ENCODE peak calls at places on chromosomes 7 and 10, in six cellular contexts. H is GM23248, D is hepatocyte, M is NCI-H524 treated with DMSO at 0.1 percent for 48 hours, L is OCI-LY7, X is cardiac fibroblast. R is an unnamed sample.

GRCh38 chr10:125094826-125095225 is 65.5 kb downstream of the CTBP2 start:
- DNase-seq in H (peak), D (no peak), M (no peak), L (no peak), X (peak), R (no peak)

GRCh38 chr7:80224416-80224815 is 89.8 kb downstream of the GNAI1 start:
- DNase-seq in H (no peak), D (no peak), M (no peak), L (no peak), X (no peak), R (no peak)

GRCh38 chr10:60801538-60801937 is 23.3 kb downstream of the CDK1 start:
- DNase-seq in H (no peak), D (no peak), M (no peak), L (no peak), X (no peak), R (no peak)

GRCh38 chr7:87447251-87447650 is 28.2 kb downstream of the ABCB4 start:
- DNase-seq in H (peak), D (no peak), M (no peak), L (no peak), X (no peak), R (no peak)

GRCh38 chr7:82624337-82624736 is 180.8 kb upstream of the CACNA2D1 start:
- DNase-seq in H (peak), D (no peak), M (no peak), L (no peak), X (peak), R (no peak)

GRCh38 chr7:10939237-10939910 is 34.3 kb upstream of the PHF14 start:
- DNase-seq in H (peak), D (no peak), M (no peak), L (peak), X (no peak), R (peak)

GRCh38 chr10:12543589-12543988 is 194.2 kb downstream of the CAMK1D start:
- DNase-seq in H (no peak), D (no peak), M (no peak), L (no peak), X (no peak), R (no peak)

GRCh38 chr7:123727071-123727837 is 21.5 kb downstream of the WASL start:
- DNase-seq in H (peak), D (peak), M (no peak), L (no peak), X (peak), R (no peak)

GRCh38 chr7:50477640-50478039 is 27.5 kb upstream of the FIGNL1 start:
- DNase-seq in H (no peak), D (peak), M (no peak), L (no peak), X (no peak), R (peak)

GRCh38 chr7:84194484-84195260 is at the start of gene SEMA3A:
- DNase-seq in H (peak), D (peak), M (peak), L (no peak), X (peak), R (peak)

GRCh38 chr7:93574269-93574645 is 267 bp downstream of the CALCR start:
- DNase-seq in H (no peak), D (no peak), M (no peak), L (no peak), X (no peak), R (no peak)

GRCh38 chr10:508726-509125 is 180.7 kb downstream of the DIP2C start:
- DNase-seq in H (no peak), D (no peak), M (no peak), L (no peak), X (no peak), R (no peak)

GRCh38 chr7:43112941-43113621 is 634 bp downstream of the HECW1 start:
- DNase-seq in H (peak), D (peak), M (no peak), L (no peak), X (peak), R (no peak)

GRCh38 chr7:19754521-19755116 is 18.8 kb downstream of the TMEM196 start:
- DNase-seq in H (peak), D (peak), M (peak), L (peak), X (peak), R (peak)

GRCh38 chr7:1666251-1666778 is 3.8 kb upstream of the ELFN1 start:
- DNase-seq in H (peak), D (peak), M (no peak), L (no peak), X (no peak), R (no peak)

GRCh38 chr7:128103498-128104108 is 72.4 kb upstream of the LRRC4 start:
- DNase-seq in H (peak), D (no peak), M (no peak), L (peak), X (peak), R (peak)

GRCh38 chr7:116641551-116642153 is 30.3 kb upstream of the MET start:
- DNase-seq in H (no peak), D (no peak), M (no peak), L (no peak), X (no peak), R (no peak)

GRCh38 chr10:598415-599170 is 90.9 kb downstream of the DIP2C start:
- DNase-seq in H (peak), D (peak), M (no peak), L (no peak), X (peak), R (no peak)

GRCh38 chr7:24025765-24026164 is 258.2 kb upstream of the NPY start:
- DNase-seq in H (no peak), D (no peak), M (no peak), L (no peak), X (no peak), R (no peak)

GRCh38 chr10:58971211-58971610 is 205.2 kb upstream of the PHYHIPL start:
- DNase-seq in H (no peak), D (no peak), M (no peak), L (no peak), X (no peak), R (no peak)

GRCh38 chr10:118373786-118374185 is 31.7 kb upstream of the FAM204A start:
- DNase-seq in H (peak), D (no peak), M (no peak), L (no peak), X (peak), R (no peak)

GRCh38 chr7:126436213-126436868 is 816.4 kb downstream of the GRM8 start:
- DNase-seq in H (no peak), D (no peak), M (no peak), L (no peak), X (no peak), R (no peak)

GRCh38 chr10:34137955-34138354 is 677.1 kb downstream of the PARD3 start:
- DNase-seq in H (no peak), D (no peak), M (no peak), L (no peak), X (peak), R (no peak)

GRCh38 chr7:74498996-74499834 is 45.5 kb downstream of the GTF2IRD1 start:
- DNase-seq in H (no peak), D (no peak), M (no peak), L (no peak), X (no peak), R (no peak)

GRCh38 chr7:99752354-99752753 is 17.4 kb upstream of the CYP3A7 start:
- DNase-seq in H (peak), D (peak), M (no peak), L (no peak), X (no peak), R (no peak)

GRCh38 chr7:14698239-14698638 is 204.3 kb downstream of the DGKB start:
- DNase-seq in H (peak), D (no peak), M (no peak), L (no peak), X (peak), R (no peak)

GRCh38 chr10:103572597-103573321 is 79.3 kb downstream of the NEURL1 start:
- DNase-seq in H (peak), D (no peak), M (no peak), L (no peak), X (no peak), R (no peak)

GRCh38 chr10:110357252-110357780 is 52.6 kb upstream of the SMNDC1 start:
- DNase-seq in H (peak), D (peak), M (no peak), L (peak), X (peak), R (no peak)

GRCh38 chr7:156765901-156766656 is 125.5 kb downstream of the RNF32 start:
- DNase-seq in H (no peak), D (no peak), M (no peak), L (no peak), X (no peak), R (no peak)

GRCh38 chr7:32223721-32224120 is 153.5 kb upstream of the PDE1C start:
- DNase-seq in H (no peak), D (no peak), M (no peak), L (no peak), X (no peak), R (no peak)

GRCh38 chr10:79346012-79346340 is 1.3 kb upstream of the PPIF start:
- DNase-seq in H (no peak), D (no peak), M (no peak), L (no peak), X (no peak), R (no peak)

GRCh38 chr10:28914721-28915120 is 237.4 kb downstream of the BAMBI start:
- DNase-seq in H (no peak), D (no peak), M (peak), L (no peak), X (peak), R (no peak)

GRCh38 chr10:36676321-36677169 is 448.9 kb upstream of the ANKRD30A start:
- DNase-seq in H (peak), D (no peak), M (no peak), L (no peak), X (peak), R (no peak)

GRCh38 chr10:92045641-92046106 is 122.1 kb downstream of the BTAF1 start:
- DNase-seq in H (no peak), D (no peak), M (no peak), L (no peak), X (no peak), R (no peak)

GRCh38 chr10:93758510-93758885 is 762 bp downstream of the LGI1 start:
- DNase-seq in H (no peak), D (no peak), M (no peak), L (no peak), X (no peak), R (no peak)

GRCh38 chr10:124532106-124532641 is 70.6 kb downstream of the LHPP start:
- DNase-seq in H (peak), D (peak), M (no peak), L (peak), X (peak), R (peak)

GRCh38 chr10:122981066-122981464 is 864 bp downstream of the PSTK start:
- DNase-seq in H (peak), D (peak), M (no peak), L (peak), X (peak), R (peak)